ENCODE peak calls at places on chromosomes 3 and 15, in five cellular contexts. Z, S, F, R and P are unnamed samples.
A peak's percentile ranks its signal among the peaks of the same experiment; 100 is the strongest.

GRCh38 chr3:38738630-38739395 is 77.2 kb downstream of the SCN10A start:
- DNase-seq in Z (no peak), S (no peak), R (peak; percentile 16), F (peak; percentile 28), P (peak; percentile 28)

GRCh38 chr3:34301313-34301712 is 502.9 kb downstream of the PDCD6IP start:
- DNase-seq in Z (no peak), S (no peak), F (no peak), R (no peak), P (no peak)

GRCh38 chr3:10187295-10187876 is 22.7 kb downstream of the IRAK2 start:
- DNase-seq in S (no peak), R (no peak), F (no peak), Z (no peak), P (no peak)

GRCh38 chr15:56765252-56765651 is 31.9 kb upstream of the ZNF280D start:
- DNase-seq in F (peak; percentile 80), S (peak; percentile 81), R (peak; percentile 8), Z (no peak), P (no peak)

GRCh38 chr3:197730200-197730599 is 6.5 kb downstream of the RUBCN start:
- DNase-seq in S (peak; percentile 88), R (no peak), F (peak; percentile 82), Z (no peak), P (no peak)

GRCh38 chr15:60115579-60116415 is 111.7 kb downstream of the FOXB1 start:
- DNase-seq in F (peak; percentile 19), Z (no peak), S (peak; percentile 71), R (no peak), P (no peak)

GRCh38 chr3:191051037-191051436 is 148.0 kb upstream of the OSTN start:
- DNase-seq in S (peak; percentile 15), R (no peak), F (peak; percentile 47), Z (no peak), P (no peak)

GRCh38 chr15:101348643-101349496 is 53.8 kb upstream of the SNRPA1 start:
- DNase-seq in F (no peak), R (no peak), S (no peak), Z (no peak), P (no peak)

GRCh38 chr3:73667889-73668288 is 43.1 kb upstream of the PDZRN3 start:
- DNase-seq in S (no peak), Z (no peak), F (no peak), R (no peak), P (peak; percentile 70)

GRCh38 chr15:36358094-36358961 is 221.1 kb upstream of the CDIN1 start:
- DNase-seq in R (no peak), F (peak; percentile 95), Z (no peak), S (peak; percentile 95), P (no peak)

GRCh38 chr15:48681274-48681840 is 35.8 kb upstream of the FBN1 start:
- DNase-seq in Z (no peak), F (peak; percentile 80), S (peak; percentile 68), R (no peak), P (no peak)

GRCh38 chr3:27094721-27095120 is 274.5 kb downstream of the NEK10 start:
- DNase-seq in Z (no peak), F (no peak), S (no peak), R (no peak), P (no peak)

GRCh38 chr15:71760852-71761251 is 49.5 kb upstream of the NR2E3 start:
- DNase-seq in R (no peak), S (no peak), F (no peak), Z (no peak), P (no peak)

DNA sequence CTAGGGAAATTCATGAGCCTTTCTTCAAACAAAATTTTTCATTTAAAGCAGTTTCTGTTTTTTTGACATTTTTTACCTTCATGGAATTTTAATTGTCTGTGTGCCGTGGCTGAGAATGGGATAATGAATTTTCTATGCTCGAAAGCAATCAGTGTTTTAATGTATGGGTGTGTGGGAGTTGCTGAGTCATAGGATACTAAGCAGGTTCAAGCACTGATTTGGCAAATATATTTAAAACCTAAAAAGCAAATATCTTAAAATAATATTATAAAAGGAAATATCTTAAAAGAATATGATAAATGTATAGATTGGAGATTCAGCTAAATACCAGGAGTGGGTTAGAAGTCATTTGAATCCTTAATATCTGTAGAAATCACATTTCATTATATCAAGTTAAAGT is 173.6 kb upstream of the LRRFIP2 start:
- DNase-seq in R (no peak), F (peak; percentile 29), S (peak; percentile 8), Z (no peak), P (no peak)
- H3K4me1 ChIP-seq in R (no peaks in the 10 kb centered on the region), F (no peaks in the 10 kb centered on the region), S (no peaks in the 10 kb centered on the region), Z (peaks cover 8% of the 10 kb centered on the region), P (no peaks in the 10 kb centered on the region)

DNA sequence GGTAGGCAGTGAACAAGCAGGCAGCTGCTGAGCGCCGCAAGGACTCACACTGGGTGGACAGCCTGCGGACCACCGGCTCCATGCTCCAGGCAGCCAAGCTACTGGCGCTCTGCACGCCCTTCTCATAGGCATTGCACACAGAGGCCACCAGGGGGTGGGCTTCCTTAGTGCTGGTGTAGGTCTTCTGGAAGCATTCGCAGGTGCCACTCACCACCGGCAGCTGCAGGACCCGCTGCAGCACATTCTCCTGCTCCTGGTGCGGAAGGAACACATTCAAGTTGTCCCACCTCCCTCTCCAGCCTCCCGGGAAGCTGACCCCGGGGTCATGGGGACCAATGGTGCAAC is 6.0 kb downstream of the PLIN1 start:
- DNase-seq in S (no peak), F (no peak), R (no peak), Z (peak; percentile 30), P (no peak)
- TF ChIP-seq CTCF in S (peak; percentile 34), F (peak; percentile 28), R (peak; percentile 31), Z (no peak), P (no peak)

GRCh38 chr15:41493902-41494189 is 172 bp downstream of the ITPKA start:
- DNase-seq in R (no peak), F (no peak), S (no peak), Z (no peak), P (no peak)
- H3K27me3 ChIP-seq in R (peaks cover 61% of the 10 kb centered on the region), F (peaks cover 9% of the 10 kb centered on the region), S (peaks cover 37% of the 10 kb centered on the region), Z (no peaks in the 10 kb centered on the region), P (no peaks in the 10 kb centered on the region)

DNA sequence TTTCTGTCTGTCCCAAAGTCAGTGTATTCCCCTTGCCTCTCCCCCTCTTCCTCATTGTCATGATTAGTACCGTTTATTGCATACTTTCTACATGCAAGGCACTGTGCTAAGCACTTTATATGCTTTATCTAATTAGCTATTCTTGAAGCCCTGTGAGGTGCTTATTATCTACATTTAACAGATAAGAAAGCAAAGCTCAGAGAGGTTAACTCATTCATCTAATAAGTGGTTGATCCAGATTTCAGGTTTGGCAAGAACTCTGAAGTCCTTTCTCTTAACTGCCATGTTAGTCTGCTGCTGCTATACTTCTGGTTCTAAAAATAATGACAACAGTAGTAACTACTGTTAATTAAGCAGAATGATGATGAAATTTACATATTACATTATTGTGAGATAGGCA is 13.5 kb downstream of the IQGAP1 start:
- DNase-seq in R (no peak), Z (no peak), F (no peak), S (no peak), P (no peak)
- H3K4me1 ChIP-seq in R (peaks cover 79% of the 10 kb centered on the region), Z (peaks cover 76% of the 10 kb centered on the region), F (peaks cover 18% of the 10 kb centered on the region), S (peaks cover 50% of the 10 kb centered on the region), P (peaks cover 38% of the 10 kb centered on the region)

DNA sequence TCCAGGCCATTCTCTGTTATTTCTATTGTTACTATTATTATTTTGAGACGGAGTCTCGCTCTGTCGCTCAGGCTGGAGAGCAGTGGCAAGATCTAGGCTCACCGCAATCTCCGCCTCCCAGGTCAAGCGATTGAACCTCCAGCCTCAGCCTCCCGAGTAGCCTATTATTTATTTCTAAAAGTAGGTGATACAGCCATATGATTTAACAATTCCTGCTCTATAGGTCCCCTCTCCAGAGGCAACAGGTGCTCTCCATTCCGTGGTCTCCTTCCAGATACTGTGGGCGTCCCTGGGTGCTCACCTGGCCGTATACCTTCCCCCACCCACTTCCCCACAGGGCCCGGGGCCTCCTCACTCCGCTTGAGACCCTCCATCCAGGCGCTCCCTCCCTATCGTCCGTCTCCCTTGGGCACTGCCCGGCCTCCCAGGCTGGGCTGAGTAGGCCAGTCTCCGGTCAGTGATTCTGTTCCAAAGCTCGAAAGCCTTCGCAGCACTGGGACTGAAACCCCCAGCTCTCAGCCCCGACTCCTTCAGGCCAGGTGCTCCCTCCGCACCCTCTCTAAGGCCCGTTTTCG is 708 bp upstream of the PTPN23 start:
- DNase-seq in S (no peak), R (peak; percentile 18), F (no peak), Z (no peak), P (no peak)
- TF ChIP-seq CTCF in S (no peak), R (no peak), F (no peak), Z (no peak), P (no peak)

GRCh38 chr15:93111451-93111850 is 22.4 kb upstream of the RGMA start:
- DNase-seq in S (no peak), R (no peak), F (no peak), Z (no peak), P (no peak)

GRCh38 chr15:93105510-93105909 is 16.5 kb upstream of the RGMA start:
- DNase-seq in F (no peak), S (no peak), Z (no peak), R (no peak), P (no peak)

GRCh38 chr15:93107646-93108045 is 18.6 kb upstream of the RGMA start:
- DNase-seq in R (no peak), F (no peak), S (no peak), Z (no peak), P (no peak)

GRCh38 chr15:93109370-93110105 is 20.5 kb upstream of the RGMA start:
- DNase-seq in R (no peak), S (no peak), F (no peak), Z (no peak), P (no peak)

GRCh38 chr15:93110502-93111040 is 21.6 kb upstream of the RGMA start:
- DNase-seq in R (no peak), Z (no peak), F (no peak), S (no peak), P (no peak)
- H3K27me3 ChIP-seq in R (peaks cover 47% of the 10 kb centered on the region), Z (no peaks in the 10 kb centered on the region), F (no peaks in the 10 kb centered on the region), S (no peaks in the 10 kb centered on the region), P (peaks cover 24% of the 10 kb centered on the region)

GRCh38 chr3:177343122-177343521 is 145.8 kb upstream of the TBL1XR1 start:
- DNase-seq in Z (peak; percentile 50), R (no peak), F (no peak), S (no peak), P (no peak)
- H3K4me1 ChIP-seq in Z (peaks cover 48% of the 10 kb centered on the region), R (peaks cover 53% of the 10 kb centered on the region), F (peaks cover 15% of the 10 kb centered on the region), S (peaks cover 26% of the 10 kb centered on the region), P (peaks cover 21% of the 10 kb centered on the region)

GRCh38 chr3:64987731-64988130 is 299.9 kb upstream of the ADAMTS9 start:
- DNase-seq in F (no peak), S (no peak), Z (no peak), R (no peak), P (no peak)
- TF ChIP-seq CTCF in F (no peak), S (no peak), Z (no peak), R (no peak), P (no peak)